ENCODE peak calls at places on chromosome 14, in seven cellular contexts. Q is HCT116, I is fibroblast of lung, N is H9, C is adipocyte, A is trophoblast cell, V is IMR-90. Z is an unnamed sample. For H3K9me3 and H3K4me1, the result is how much of the 10 kb centered on the place peaks cover.

GRCh38 chr14:74838141-74838540 is 37.8 kb downstream of the PROX2 start:
- DNase-seq in Q (no peak), I (no peak), N (no peak), C (no peak), A (no peak), V (peak), Z (no peak)

GRCh38 chr14:50060871-50061663 is 55.3 kb downstream of the VCPKMT start:
- DNase-seq in Q (no peak), I (peak), N (no peak), C (peak), A (peak), V (peak), Z (peak)

GRCh38 chr14:80587096-80587724 is 354.3 kb downstream of the CEP128 start:
- DNase-seq in Q (peak), I (peak), N (no peak), C (peak), A (peak), V (peak), Z (peak)

GRCh38 chr14:61678966-61679365 is 16.3 kb upstream of the HIF1A start:
- DNase-seq in Q (no peak), I (peak), N (peak), C (no peak), A (peak), V (no peak), Z (no peak)

GRCh38 chr14:80358112-80358511 is 146.8 kb upstream of the DIO2 start:
- DNase-seq in Q (no peak), I (no peak), N (no peak), C (no peak), A (no peak), V (no peak), Z (no peak)

GRCh38 chr14:26204954-26205479 is 392.8 kb downstream of the NOVA1 start:
- DNase-seq in Q (no peak), I (peak), N (peak), C (no peak), A (no peak), V (no peak), Z (no peak)

GRCh38 chr14:45787167-45787566 is 534.2 kb upstream of the MIS18BP1 start:
- DNase-seq in Q (peak), I (no peak), N (no peak), C (no peak), A (no peak), V (no peak), Z (no peak)

GRCh38 chr14:55514819-55515470 is 65.1 kb upstream of the KTN1 start:
- DNase-seq in Q (peak), I (peak), N (no peak), C (peak), A (no peak), V (peak), Z (no peak)

GRCh38 chr14:101082436-101083384 is 179.2 kb upstream of the RTL1 start:
- DNase-seq in Q (no peak), I (no peak), N (no peak), C (no peak), A (no peak), V (no peak), Z (peak)

GRCh38 chr14:34971801-34972200 is 11.0 kb upstream of the SRP54 start:
- DNase-seq in Q (no peak), I (peak), N (no peak), C (no peak), A (peak), V (no peak), Z (no peak)

GRCh38 chr14:52110441-52111086 is 41.7 kb upstream of the NID2 start:
- DNase-seq in Q (no peak), I (peak), N (no peak), C (peak), A (peak), V (peak), Z (no peak)

GRCh38 chr14:100592972-100593371 is 5.8 kb upstream of the BEGAIN start:
- DNase-seq in Q (no peak), I (no peak), N (no peak), C (no peak), A (no peak), V (no peak), Z (no peak)

GRCh38 chr14:93537962-93538361 is 107.2 kb downstream of the UNC79 start:
- DNase-seq in Q (no peak), I (no peak), N (no peak), C (no peak), A (no peak), V (no peak), Z (no peak)

GRCh38 chr14:56100556-56100955 is 17.7 kb upstream of the PELI2 start:
- DNase-seq in Q (no peak), I (peak), N (no peak), C (peak), A (no peak), V (peak), Z (no peak)

GRCh38 chr14:36662543-36663403 is 1.1 kb downstream of the PAX9 start:
- DNase-seq in Q (no peak), I (no peak), N (peak), C (peak), A (no peak), V (no peak), Z (no peak)

GRCh38 chr14:94163806-94164205 is 10.3 kb upstream of the PPP4R4 start:
- DNase-seq in Q (no peak), I (no peak), N (no peak), C (no peak), A (no peak), V (no peak), Z (no peak)

GRCh38 chr14:82190812-82191211 is 657.2 kb upstream of the SEL1L start:
- DNase-seq in Q (no peak), I (no peak), N (no peak), C (no peak), A (no peak), V (no peak), Z (no peak)

GRCh38 chr14:99391671-99392070 is 89.0 kb downstream of the SETD3 start:
- DNase-seq in Q (no peak), I (peak), N (no peak), C (no peak), A (peak), V (peak), Z (no peak)

GRCh38 chr14:70257526-70257925 is 68.8 kb upstream of the SLC8A3 start:
- DNase-seq in Q (peak), I (no peak), N (peak), C (no peak), A (peak), V (no peak), Z (peak)
- H3K9me3 ChIP-seq in Q (under half), I (under half), N (under half), C (under half), A (under half), V (under half), Z (under half)

GRCh38 chr14:32512348-32512747 is 183.2 kb downstream of the AKAP6 start:
- DNase-seq in Q (no peak), I (no peak), N (no peak), C (no peak), A (no peak), V (no peak), Z (no peak)

GRCh38 chr14:32514236-32514635 is 185.1 kb downstream of the AKAP6 start:
- DNase-seq in Q (no peak), I (peak), N (no peak), C (no peak), A (no peak), V (peak), Z (no peak)

GRCh38 chr14:32510815-32511214 is 181.7 kb downstream of the AKAP6 start:
- DNase-seq in Q (no peak), I (no peak), N (no peak), C (no peak), A (no peak), V (no peak), Z (no peak)

GRCh38 chr14:32512813-32513212 is 183.7 kb downstream of the AKAP6 start:
- DNase-seq in Q (no peak), I (no peak), N (no peak), C (peak), A (no peak), V (no peak), Z (no peak)

GRCh38 chr14:32513571-32514009 is 184.5 kb downstream of the AKAP6 start:
- DNase-seq in Q (no peak), I (no peak), N (no peak), C (peak), A (peak), V (peak), Z (no peak)
- H3K9ac ChIP-seq in Q (no peak), I (no peak), N (no peak), C (peak), A (no peak), V (peak), Z (no peak)

GRCh38 chr14:67487332-67487731 is 1.2 kb downstream of the TMEM229B start:
- DNase-seq in Q (no peak), I (no peak), N (no peak), C (no peak), A (no peak), V (no peak), Z (no peak)

GRCh38 chr14:67487937-67488893 is at the start of gene TMEM229B:
- DNase-seq in Q (no peak), I (no peak), N (no peak), C (no peak), A (no peak), V (no peak), Z (peak)

GRCh38 chr14:67483599-67484270 is 4.8 kb downstream of the TMEM229B start:
- DNase-seq in Q (no peak), I (no peak), N (no peak), C (no peak), A (no peak), V (no peak), Z (no peak)

GRCh38 chr14:67486890-67487289 is 1.6 kb downstream of the TMEM229B start:
- DNase-seq in Q (no peak), I (no peak), N (no peak), C (no peak), A (no peak), V (no peak), Z (no peak)

DNA sequence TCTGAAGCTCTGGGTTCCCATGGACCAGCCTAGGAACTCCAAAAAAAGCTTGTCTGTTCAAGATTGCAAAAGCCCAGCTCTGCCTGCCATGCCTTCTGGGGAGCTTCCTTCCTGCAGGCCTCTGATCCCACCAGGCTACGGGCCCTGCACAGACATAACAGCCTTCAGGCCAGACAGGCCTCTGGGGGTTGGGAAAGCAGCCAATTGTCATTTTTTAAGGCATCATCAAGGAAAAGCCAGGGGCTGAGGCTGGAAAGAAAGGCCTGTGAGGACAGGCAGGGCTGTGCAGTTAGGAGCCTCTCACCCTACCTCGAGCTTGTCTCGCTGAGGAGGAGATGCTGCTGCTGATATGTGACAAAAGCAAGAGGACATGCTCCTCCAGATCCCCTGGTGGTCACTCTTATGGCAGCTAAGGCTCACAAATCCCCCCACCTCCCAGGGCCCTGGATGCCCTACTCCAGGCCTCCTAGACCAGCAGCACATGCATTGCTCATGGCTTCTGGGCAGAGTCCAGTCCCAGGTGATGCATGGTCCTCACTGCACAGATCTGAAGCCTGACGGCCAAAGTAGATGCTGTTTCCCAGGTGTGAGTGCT is 2.9 kb downstream of the TMEM229B start:
- DNase-seq in Q (no peak), I (peak), N (no peak), C (no peak), A (no peak), V (no peak), Z (no peak)
- H3K4me1 ChIP-seq in Q (under half), I (under half), N (under half), C (under half), A (under half), V (under half), Z (under half)

GRCh38 chr14:103239751-103240150 is 94.3 kb upstream of the EIF5 start:
- DNase-seq in Q (no peak), I (no peak), N (no peak), C (no peak), A (no peak), V (no peak), Z (no peak)
- H3K9me3 ChIP-seq in Q (under half), I (under half), N (under half), C (under half), A (under half), V (under half), Z (under half)